ENCODE peak calls at places on chromosomes 7 and 10, in five cellular contexts. One of them, this sample, is unnamed.

GRCh38 chr10:11225935-11226334 is 208.3 kb downstream of the CELF2 start:
- DNase-seq in HFFc6: no peak
- DNase-seq in tibial nerve: no peak
- DNase-seq in heart right ventricle: no peak
- DNase-seq in MCF 10A: peak; percentile 2
- DNase-seq in this sample: no peak

GRCh38 chr10:92387289-92387940 is 96.4 kb downstream of the MARCHF5 start:
- DNase-seq in heart right ventricle: no peak
- DNase-seq in HFFc6: peak; percentile 18
- DNase-seq in MCF 10A: peak; percentile 88
- DNase-seq in tibial nerve: no peak
- DNase-seq in this sample: no peak

GRCh38 chr7:133253522-133253882 is 624 bp downstream of the EXOC4 start:
- DNase-seq in heart right ventricle: no peak
- DNase-seq in HFFc6: no peak
- DNase-seq in tibial nerve: peak; percentile 5
- DNase-seq in MCF 10A: peak; percentile 16
- DNase-seq in this sample: no peak

GRCh38 chr10:71893920-71894319 is 42.9 kb upstream of the PSAP start:
- DNase-seq in HFFc6: no peak
- DNase-seq in MCF 10A: no peak
- DNase-seq in tibial nerve: no peak
- DNase-seq in heart right ventricle: no peak
- DNase-seq in this sample: no peak

GRCh38 chr10:114026189-114027040 is 17.3 kb upstream of the ADRB1 start:
- DNase-seq in tibial nerve: no peak
- DNase-seq in HFFc6: peak; percentile 81
- DNase-seq in heart right ventricle: no peak
- DNase-seq in MCF 10A: peak; percentile 72
- DNase-seq in this sample: no peak

GRCh38 chr10:59907537-59907917 is 1.2 kb upstream of the CCDC6 start:
- DNase-seq in tibial nerve: no peak
- DNase-seq in MCF 10A: no peak
- DNase-seq in heart right ventricle: no peak
- DNase-seq in HFFc6: no peak
- DNase-seq in this sample: no peak

GRCh38 chr7:107778283-107778682 is 24.7 kb downstream of the SLC26A3 start:
- DNase-seq in heart right ventricle: no peak
- DNase-seq in MCF 10A: no peak
- DNase-seq in HFFc6: no peak
- DNase-seq in tibial nerve: no peak
- DNase-seq in this sample: no peak

GRCh38 chr7:152025077-152025936 is at the start of gene GALNT11:
- DNase-seq in HFFc6: peak; percentile 68
- DNase-seq in MCF 10A: peak; percentile 74
- DNase-seq in heart right ventricle: peak; percentile 89
- DNase-seq in tibial nerve: peak; percentile 78
- DNase-seq in this sample: peak; percentile 90

GRCh38 chr7:73974101-73974947 is 53.6 kb upstream of the ELN start:
- DNase-seq in MCF 10A: no peak
- DNase-seq in tibial nerve: no peak
- DNase-seq in heart right ventricle: no peak
- DNase-seq in HFFc6: no peak
- DNase-seq in this sample: no peak

GRCh38 chr7:112371721-112372120 is 78.5 kb upstream of the IFRD1 start:
- DNase-seq in tibial nerve: no peak
- DNase-seq in MCF 10A: no peak
- DNase-seq in heart right ventricle: no peak
- DNase-seq in HFFc6: no peak
- DNase-seq in this sample: no peak

GRCh38 chr7:39158367-39158766 is 180.7 kb downstream of the POU6F2 start:
- DNase-seq in HFFc6: no peak
- DNase-seq in tibial nerve: no peak
- DNase-seq in MCF 10A: no peak
- DNase-seq in heart right ventricle: no peak
- DNase-seq in this sample: no peak

GRCh38 chr7:484365-485101 is 35.1 kb downstream of the PDGFA start:
- DNase-seq in tibial nerve: no peak
- DNase-seq in MCF 10A: no peak
- DNase-seq in heart right ventricle: no peak
- DNase-seq in HFFc6: no peak
- DNase-seq in this sample: no peak

GRCh38 chr10:35781643-35782035 is 139.5 kb upstream of the FZD8 start:
- DNase-seq in MCF 10A: peak; percentile 30
- DNase-seq in tibial nerve: no peak
- DNase-seq in heart right ventricle: no peak
- DNase-seq in HFFc6: no peak
- DNase-seq in this sample: no peak

GRCh38 chr7:76397409-76398183 is 11.9 kb downstream of the SSC4D start:
- DNase-seq in HFFc6: peak; percentile 32
- DNase-seq in MCF 10A: peak; percentile 59
- DNase-seq in heart right ventricle: peak; percentile 87
- DNase-seq in tibial nerve: peak; percentile 52
- DNase-seq in this sample: peak; percentile 71

GRCh38 chr7:98458090-98458875 is 57.4 kb upstream of the BAIAP2L1 start:
- DNase-seq in heart right ventricle: no peak
- DNase-seq in tibial nerve: no peak
- DNase-seq in MCF 10A: no peak
- DNase-seq in HFFc6: no peak
- DNase-seq in this sample: no peak

GRCh38 chr10:34081347-34081743 is 733.8 kb downstream of the PARD3 start:
- DNase-seq in tibial nerve: no peak
- DNase-seq in HFFc6: no peak
- DNase-seq in heart right ventricle: no peak
- DNase-seq in MCF 10A: no peak
- DNase-seq in this sample: no peak

GRCh38 chr10:33368086-33368485 is 33.6 kb upstream of the NRP1 start:
- DNase-seq in heart right ventricle: no peak
- DNase-seq in tibial nerve: no peak
- DNase-seq in HFFc6: no peak
- DNase-seq in MCF 10A: no peak
- DNase-seq in this sample: no peak

GRCh38 chr7:154886591-154886990 is 116.3 kb downstream of the PAXIP1 start:
- DNase-seq in tibial nerve: no peak
- DNase-seq in MCF 10A: no peak
- DNase-seq in heart right ventricle: no peak
- DNase-seq in HFFc6: no peak
- DNase-seq in this sample: no peak

GRCh38 chr7:140003913-140004382 is 58.8 kb downstream of the PARP12 start:
- DNase-seq in tibial nerve: peak; percentile 52
- DNase-seq in heart right ventricle: no peak
- DNase-seq in HFFc6: peak; percentile 64
- DNase-seq in MCF 10A: peak; percentile 80
- DNase-seq in this sample: no peak

GRCh38 chr7:44145419-44145968 is 4.4 kb upstream of the MYL7 start:
- DNase-seq in MCF 10A: no peak
- DNase-seq in heart right ventricle: no peak
- DNase-seq in HFFc6: no peak
- DNase-seq in tibial nerve: no peak
- DNase-seq in this sample: peak; percentile 37

GRCh38 chr7:114856625-114857024 is 65.3 kb upstream of the MDFIC start:
- DNase-seq in heart right ventricle: no peak
- DNase-seq in tibial nerve: no peak
- DNase-seq in MCF 10A: no peak
- DNase-seq in HFFc6: no peak
- DNase-seq in this sample: no peak

GRCh38 chr7:5595545-5596045 is 172.0 kb upstream of the TNRC18 start:
- DNase-seq in heart right ventricle: no peak
- DNase-seq in HFFc6: peak; percentile 63
- DNase-seq in MCF 10A: peak; percentile 75
- DNase-seq in tibial nerve: no peak
- DNase-seq in this sample: no peak

GRCh38 chr10:43278216-43278615 is 11.4 kb upstream of the RASGEF1A start:
- DNase-seq in heart right ventricle: no peak
- DNase-seq in MCF 10A: no peak
- DNase-seq in HFFc6: no peak
- DNase-seq in tibial nerve: no peak
- DNase-seq in this sample: no peak

GRCh38 chr10:95297402-95297801 is 6.6 kb upstream of the PDLIM1 start:
- DNase-seq in tibial nerve: no peak
- DNase-seq in heart right ventricle: no peak
- DNase-seq in HFFc6: no peak
- DNase-seq in MCF 10A: no peak
- DNase-seq in this sample: no peak

GRCh38 chr7:77306231-77307067 is 106.8 kb upstream of the FGL2 start:
- DNase-seq in HFFc6: no peak
- DNase-seq in heart right ventricle: no peak
- DNase-seq in MCF 10A: no peak
- DNase-seq in tibial nerve: no peak
- DNase-seq in this sample: no peak

GRCh38 chr10:116110736-116111135 is 162.3 kb downstream of the GFRA1 start:
- DNase-seq in HFFc6: no peak
- DNase-seq in MCF 10A: no peak
- DNase-seq in heart right ventricle: no peak
- DNase-seq in tibial nerve: no peak
- DNase-seq in this sample: no peak

GRCh38 chr7:24948739-24949138 is 31.2 kb downstream of the OSBPL3 start:
- DNase-seq in tibial nerve: no peak
- DNase-seq in MCF 10A: peak; percentile 43
- DNase-seq in HFFc6: peak; percentile 25
- DNase-seq in heart right ventricle: no peak
- DNase-seq in this sample: no peak

GRCh38 chr10:10722422-10722821 is 295.2 kb upstream of the CELF2 start:
- DNase-seq in HFFc6: no peak
- DNase-seq in MCF 10A: no peak
- DNase-seq in tibial nerve: no peak
- DNase-seq in heart right ventricle: no peak
- DNase-seq in this sample: no peak

DNA sequence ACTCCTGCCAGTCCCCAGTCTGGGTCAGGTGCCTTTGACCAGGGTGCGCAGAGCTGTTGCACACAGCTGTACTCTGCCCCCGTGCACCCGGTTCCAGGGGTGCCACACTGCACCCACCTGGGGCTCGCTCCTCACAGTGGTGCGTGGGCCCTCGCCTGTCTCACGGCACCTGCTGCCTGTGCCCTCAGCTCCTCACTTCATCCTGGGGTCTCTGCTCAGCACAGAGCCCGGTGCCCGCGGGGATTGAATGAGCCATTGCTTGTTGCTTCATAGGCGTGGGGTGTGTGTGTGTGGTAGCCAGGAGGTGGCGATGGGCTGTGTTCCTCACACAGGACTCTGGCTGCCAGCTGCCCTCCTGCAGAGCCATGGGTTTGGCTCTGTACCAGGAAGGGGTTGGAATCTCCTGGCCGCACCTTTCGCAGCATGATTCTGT is 18.5 kb downstream of the EIF3B start:
- DNase-seq in HFFc6: no peak
- DNase-seq in heart right ventricle: no peak
- DNase-seq in MCF 10A: peak; percentile 82
- DNase-seq in tibial nerve: no peak
- DNase-seq in this sample: no peak
- TF ChIP-seq CTCF in HFFc6: no peak
- TF ChIP-seq CTCF in heart right ventricle: no peak
- TF ChIP-seq CTCF in MCF 10A: no peak
- TF ChIP-seq CTCF in tibial nerve: no peak
- TF ChIP-seq CTCF in this sample: no peak

DNA sequence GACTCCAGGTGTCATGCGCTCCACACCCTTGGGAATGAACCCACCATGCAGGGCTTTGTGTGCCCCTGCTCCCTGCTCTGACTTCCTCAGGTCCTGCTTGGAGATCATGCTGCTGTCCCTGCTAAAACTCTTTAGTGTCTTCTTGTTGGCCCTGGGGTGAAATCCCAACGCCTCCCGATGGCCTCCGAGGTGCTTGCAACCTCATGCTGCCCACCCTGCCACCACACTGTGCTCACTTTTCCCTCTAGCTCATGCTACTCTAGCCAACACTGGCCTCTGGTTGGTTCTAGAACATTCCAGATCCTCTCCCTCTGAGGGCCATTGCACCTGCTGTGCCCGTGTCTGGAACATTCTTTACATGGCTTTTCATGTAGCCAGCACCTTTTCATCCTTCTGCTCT is 227.7 kb downstream of the ADAM12 start:
- DNase-seq in heart right ventricle: no peak
- DNase-seq in tibial nerve: no peak
- DNase-seq in HFFc6: no peak
- DNase-seq in MCF 10A: no peak
- DNase-seq in this sample: no peak
- TF ChIP-seq CTCF in heart right ventricle: no peak
- TF ChIP-seq CTCF in tibial nerve: no peak
- TF ChIP-seq CTCF in HFFc6: no peak
- TF ChIP-seq CTCF in MCF 10A: no peak
- TF ChIP-seq CTCF in this sample: no peak

DNA sequence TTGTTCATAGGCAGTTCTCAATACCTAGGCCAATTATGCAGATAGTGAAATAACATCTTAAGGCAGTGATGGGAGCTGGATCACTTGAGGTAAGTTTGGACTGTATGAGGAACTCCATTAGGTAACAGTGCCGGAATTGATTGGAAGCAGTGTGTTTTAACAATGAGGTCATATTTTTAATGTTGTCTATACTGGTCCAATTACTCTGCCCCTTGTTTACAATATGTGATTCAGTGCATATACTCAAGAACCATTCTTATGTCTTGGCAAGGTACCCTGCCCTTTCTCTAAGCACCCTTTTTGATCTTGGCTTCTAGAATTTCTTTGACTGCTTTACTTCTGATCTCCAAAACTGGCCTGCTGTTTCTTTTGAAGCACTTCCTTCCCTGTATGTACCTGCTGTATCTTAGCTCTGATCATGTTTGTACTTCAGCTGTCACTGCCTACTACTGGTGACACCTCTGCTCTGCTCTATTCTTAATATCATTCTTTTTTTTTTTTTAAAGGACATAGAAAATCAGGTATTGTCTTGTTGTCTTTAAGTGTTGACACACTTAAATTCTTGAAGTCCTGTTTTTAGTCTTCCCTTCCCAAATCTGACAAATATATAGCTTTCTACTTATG is 46.2 kb upstream of the RPA3 start:
- DNase-seq in HFFc6: no peak
- DNase-seq in tibial nerve: no peak
- DNase-seq in heart right ventricle: no peak
- DNase-seq in MCF 10A: no peak
- DNase-seq in this sample: no peak
- TF ChIP-seq CTCF in HFFc6: no peak
- TF ChIP-seq CTCF in tibial nerve: no peak
- TF ChIP-seq CTCF in heart right ventricle: no peak
- TF ChIP-seq CTCF in MCF 10A: no peak
- TF ChIP-seq CTCF in this sample: no peak

DNA sequence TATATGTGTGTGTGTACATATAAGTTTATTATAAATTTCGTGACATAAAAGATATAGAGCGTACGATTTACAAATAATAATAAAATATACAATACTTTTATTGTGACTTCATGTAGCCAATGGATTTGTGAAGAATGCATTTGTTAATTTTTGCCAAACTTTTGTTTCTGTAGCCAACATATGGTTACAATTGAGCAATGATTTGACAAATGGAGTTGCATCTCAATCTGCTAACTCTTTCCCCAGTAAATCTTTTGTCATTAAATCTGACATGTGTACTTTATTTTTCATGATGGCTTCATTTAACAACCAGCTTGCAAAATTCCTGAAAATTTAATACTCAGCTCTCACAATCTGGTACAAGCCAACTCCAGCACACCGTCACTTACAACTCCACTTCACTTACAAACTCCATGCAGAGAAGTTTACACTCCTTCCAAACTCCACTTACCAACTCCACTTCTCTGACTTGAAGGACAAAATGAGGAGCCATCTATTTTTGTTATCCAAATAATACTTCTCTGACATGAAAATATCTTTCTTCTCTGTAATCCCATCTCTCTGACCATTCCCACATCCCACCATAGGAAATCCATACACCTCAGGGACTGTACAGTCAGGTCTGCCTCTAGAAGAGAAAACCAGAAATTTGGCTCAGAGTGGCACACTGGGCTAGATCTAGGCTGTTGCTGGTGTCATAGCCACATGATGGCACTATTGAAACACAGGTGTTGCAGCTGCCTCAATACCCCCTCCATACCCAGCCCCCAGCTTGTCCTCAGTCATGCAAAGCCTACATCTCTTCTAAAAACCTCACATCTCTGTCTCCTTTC is 26.6 kb upstream of the HIBADH start:
- DNase-seq in MCF 10A: peak; percentile 37
- DNase-seq in heart right ventricle: no peak
- DNase-seq in tibial nerve: no peak
- DNase-seq in HFFc6: peak; percentile 19
- DNase-seq in this sample: no peak
- TF ChIP-seq CTCF in MCF 10A: no peak
- TF ChIP-seq CTCF in heart right ventricle: no peak
- TF ChIP-seq CTCF in tibial nerve: no peak
- TF ChIP-seq CTCF in HFFc6: peak; percentile 67
- TF ChIP-seq CTCF in this sample: no peak